ENCODE peak calls at places on chromosome 3, in six cellular contexts. One of them, this sample, is unnamed.

GRCh38 chr3:34727700-34728099 is 911.6 kb upstream of the ARPP21 start:
- DNase-seq in IMR-90: no peak
- DNase-seq in CD8-positive, alpha-beta T cell: no peak
- DNase-seq in astrocyte of the spinal cord: no peak
- DNase-seq in lower lobe of right lung: no peak
- DNase-seq in HepG2: peak
- DNase-seq in this sample: no peak

GRCh38 chr3:63611382-63611781 is 41.1 kb upstream of the SNTN start:
- DNase-seq in HepG2: no peak
- DNase-seq in lower lobe of right lung: no peak
- DNase-seq in IMR-90: no peak
- DNase-seq in CD8-positive, alpha-beta T cell: no peak
- DNase-seq in astrocyte of the spinal cord: no peak
- DNase-seq in this sample: no peak

GRCh38 chr3:123728014-123728413 is 143.2 kb upstream of the HACD2 start:
- DNase-seq in astrocyte of the spinal cord: peak
- DNase-seq in lower lobe of right lung: no peak
- DNase-seq in IMR-90: peak
- DNase-seq in CD8-positive, alpha-beta T cell: no peak
- DNase-seq in HepG2: no peak
- DNase-seq in this sample: no peak

GRCh38 chr3:118369892-118370491 is 664.7 kb downstream of the IGSF11 start:
- DNase-seq in HepG2: no peak
- DNase-seq in astrocyte of the spinal cord: no peak
- DNase-seq in lower lobe of right lung: no peak
- DNase-seq in IMR-90: no peak
- DNase-seq in CD8-positive, alpha-beta T cell: no peak
- DNase-seq in this sample: no peak

GRCh38 chr3:73624363-73625123 is at the start of gene PDZRN3:
- DNase-seq in CD8-positive, alpha-beta T cell: no peak
- DNase-seq in astrocyte of the spinal cord: peak
- DNase-seq in lower lobe of right lung: peak
- DNase-seq in HepG2: no peak
- DNase-seq in IMR-90: peak
- DNase-seq in this sample: no peak

GRCh38 chr3:195550723-195551122 is 7.6 kb upstream of the PPP1R2 start:
- DNase-seq in lower lobe of right lung: no peak
- DNase-seq in IMR-90: no peak
- DNase-seq in astrocyte of the spinal cord: peak
- DNase-seq in CD8-positive, alpha-beta T cell: peak
- DNase-seq in HepG2: peak
- DNase-seq in this sample: no peak

GRCh38 chr3:72214065-72215048 is 429.4 kb upstream of the PROK2 start:
- DNase-seq in lower lobe of right lung: no peak
- DNase-seq in HepG2: no peak
- DNase-seq in CD8-positive, alpha-beta T cell: no peak
- DNase-seq in astrocyte of the spinal cord: no peak
- DNase-seq in IMR-90: no peak
- DNase-seq in this sample: no peak

GRCh38 chr3:52498134-52499054 is 3.3 kb downstream of the STAB1 start:
- DNase-seq in lower lobe of right lung: peak
- DNase-seq in astrocyte of the spinal cord: peak
- DNase-seq in CD8-positive, alpha-beta T cell: no peak
- DNase-seq in HepG2: no peak
- DNase-seq in IMR-90: peak
- DNase-seq in this sample: peak

GRCh38 chr3:29759021-29759359 is 478.1 kb downstream of the RBMS3 start:
- DNase-seq in lower lobe of right lung: no peak
- DNase-seq in astrocyte of the spinal cord: no peak
- DNase-seq in HepG2: no peak
- DNase-seq in IMR-90: peak
- DNase-seq in CD8-positive, alpha-beta T cell: no peak
- DNase-seq in this sample: no peak

GRCh38 chr3:136979684-136980083 is 21.9 kb downstream of the IL20RB start:
- DNase-seq in HepG2: no peak
- DNase-seq in astrocyte of the spinal cord: peak
- DNase-seq in IMR-90: peak
- DNase-seq in lower lobe of right lung: no peak
- DNase-seq in CD8-positive, alpha-beta T cell: no peak
- DNase-seq in this sample: no peak

GRCh38 chr3:123086110-123086642 is 19.4 kb downstream of the PDIA5 start:
- DNase-seq in lower lobe of right lung: no peak
- DNase-seq in HepG2: no peak
- DNase-seq in CD8-positive, alpha-beta T cell: no peak
- DNase-seq in astrocyte of the spinal cord: no peak
- DNase-seq in IMR-90: peak
- DNase-seq in this sample: no peak

GRCh38 chr3:104982130-104982529 is 384.6 kb upstream of the ALCAM start:
- DNase-seq in HepG2: no peak
- DNase-seq in IMR-90: no peak
- DNase-seq in CD8-positive, alpha-beta T cell: no peak
- DNase-seq in astrocyte of the spinal cord: no peak
- DNase-seq in lower lobe of right lung: no peak
- DNase-seq in this sample: no peak

GRCh38 chr3:171028025-171028778 is 1.7 kb upstream of the SLC2A2 start:
- DNase-seq in lower lobe of right lung: peak
- DNase-seq in CD8-positive, alpha-beta T cell: peak
- DNase-seq in IMR-90: peak
- DNase-seq in HepG2: peak
- DNase-seq in astrocyte of the spinal cord: peak
- DNase-seq in this sample: no peak

GRCh38 chr3:45528429-45528828 is 66.1 kb upstream of the LIMD1 start:
- DNase-seq in lower lobe of right lung: no peak
- DNase-seq in astrocyte of the spinal cord: no peak
- DNase-seq in IMR-90: peak
- DNase-seq in CD8-positive, alpha-beta T cell: no peak
- DNase-seq in HepG2: no peak
- DNase-seq in this sample: no peak

GRCh38 chr3:24086597-24087369 is 141.7 kb downstream of the NR1D2 start:
- DNase-seq in astrocyte of the spinal cord: peak
- DNase-seq in HepG2: peak
- DNase-seq in CD8-positive, alpha-beta T cell: no peak
- DNase-seq in IMR-90: no peak
- DNase-seq in lower lobe of right lung: no peak
- DNase-seq in this sample: no peak

GRCh38 chr3:10782011-10782410 is 34.0 kb upstream of the SLC6A11 start:
- DNase-seq in IMR-90: no peak
- DNase-seq in lower lobe of right lung: no peak
- DNase-seq in HepG2: no peak
- DNase-seq in astrocyte of the spinal cord: no peak
- DNase-seq in CD8-positive, alpha-beta T cell: no peak
- DNase-seq in this sample: no peak

GRCh38 chr3:49675912-49676311 is 1.8 kb downstream of the APEH start:
- DNase-seq in HepG2: no peak
- DNase-seq in IMR-90: no peak
- DNase-seq in lower lobe of right lung: no peak
- DNase-seq in CD8-positive, alpha-beta T cell: no peak
- DNase-seq in astrocyte of the spinal cord: no peak
- DNase-seq in this sample: no peak

GRCh38 chr3:49671291-49672288 is 2.6 kb upstream of the APEH start:
- DNase-seq in astrocyte of the spinal cord: peak
- DNase-seq in lower lobe of right lung: peak
- DNase-seq in HepG2: peak
- DNase-seq in IMR-90: peak
- DNase-seq in CD8-positive, alpha-beta T cell: peak
- DNase-seq in this sample: no peak

GRCh38 chr3:49673131-49673714 is 928 bp upstream of the APEH start:
- DNase-seq in HepG2: peak
- DNase-seq in astrocyte of the spinal cord: no peak
- DNase-seq in IMR-90: no peak
- DNase-seq in CD8-positive, alpha-beta T cell: no peak
- DNase-seq in lower lobe of right lung: no peak
- DNase-seq in this sample: no peak

GRCh38 chr3:49673715-49674490 is at the start of gene APEH:
- DNase-seq in astrocyte of the spinal cord: peak
- DNase-seq in IMR-90: peak
- DNase-seq in HepG2: peak
- DNase-seq in lower lobe of right lung: peak
- DNase-seq in CD8-positive, alpha-beta T cell: peak
- DNase-seq in this sample: peak

DNA sequence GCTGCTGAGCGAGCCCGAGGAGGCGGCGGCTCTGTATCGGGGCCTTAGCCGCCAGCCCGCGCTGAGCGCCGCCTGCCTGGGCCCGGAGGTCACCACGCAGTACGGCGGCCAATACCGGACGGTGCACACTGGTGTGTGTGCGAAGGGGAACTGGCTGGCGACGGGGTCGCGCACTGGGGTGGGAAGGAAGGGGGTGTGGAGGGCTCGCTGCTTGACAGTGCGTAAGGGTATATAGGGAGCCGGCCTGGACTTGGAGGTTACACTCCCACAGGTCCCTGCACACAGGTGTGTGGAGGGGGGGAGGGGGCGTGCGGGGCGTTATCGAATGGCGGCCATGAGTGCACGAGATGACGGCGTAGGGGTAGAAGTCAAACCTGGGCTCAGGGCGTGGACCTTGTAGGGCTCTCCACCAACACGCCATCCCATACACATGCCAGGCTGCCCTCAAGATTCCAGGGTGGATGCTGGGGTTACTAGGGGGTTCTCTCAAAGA is 386 bp downstream of the APEH start:
- DNase-seq in lower lobe of right lung: no peak
- DNase-seq in astrocyte of the spinal cord: no peak
- DNase-seq in CD8-positive, alpha-beta T cell: no peak
- DNase-seq in HepG2: no peak
- DNase-seq in IMR-90: no peak
- DNase-seq in this sample: no peak
- TF ChIP-seq CTCF in lower lobe of right lung: no peak
- TF ChIP-seq CTCF in astrocyte of the spinal cord: no peak
- TF ChIP-seq CTCF in CD8-positive, alpha-beta T cell: no peak
- TF ChIP-seq CTCF in HepG2: peak
- TF ChIP-seq CTCF in IMR-90: peak
- TF ChIP-seq CTCF in this sample: no peak

DNA sequence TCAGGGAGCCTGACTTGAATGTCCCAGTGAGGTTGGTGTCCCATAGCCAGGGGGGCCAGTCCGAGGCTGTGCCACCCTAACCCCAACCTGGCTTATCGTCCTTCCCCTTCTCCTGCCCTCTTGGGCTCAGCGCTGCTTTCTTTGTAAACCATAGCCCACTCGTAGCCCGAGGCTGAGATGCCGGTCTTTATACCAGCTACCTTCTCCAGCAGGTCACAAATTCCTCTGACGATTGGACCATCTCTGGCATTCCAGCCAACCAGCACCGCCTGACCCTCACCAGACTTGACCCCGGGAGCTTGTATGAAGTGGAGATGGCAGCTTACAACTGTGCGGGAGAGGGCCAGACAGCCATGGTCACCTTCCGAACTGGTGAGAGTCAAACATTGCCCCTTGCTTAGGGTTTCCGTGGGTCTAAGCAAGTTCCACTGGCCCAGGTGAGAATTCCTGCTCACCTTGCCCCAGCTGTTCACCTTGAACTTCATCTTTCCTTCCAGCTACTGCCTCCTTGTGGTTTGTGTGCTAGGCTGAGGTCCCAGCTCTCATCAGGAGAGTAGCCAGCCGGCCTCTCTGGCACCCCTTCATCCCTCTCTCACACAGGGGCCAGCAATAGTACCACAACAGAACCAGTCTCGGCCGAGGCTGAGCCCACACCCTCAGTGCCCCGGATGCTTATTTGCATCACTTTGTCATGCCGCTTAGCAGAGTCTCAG is 66.7 kb downstream of the BOC start:
- DNase-seq in IMR-90: no peak
- DNase-seq in astrocyte of the spinal cord: no peak
- DNase-seq in CD8-positive, alpha-beta T cell: no peak
- DNase-seq in lower lobe of right lung: no peak
- DNase-seq in HepG2: no peak
- DNase-seq in this sample: no peak
- TF ChIP-seq CTCF in IMR-90: no peak
- TF ChIP-seq CTCF in astrocyte of the spinal cord: peak
- TF ChIP-seq CTCF in CD8-positive, alpha-beta T cell: no peak
- TF ChIP-seq CTCF in lower lobe of right lung: no peak
- TF ChIP-seq CTCF in HepG2: peak
- TF ChIP-seq CTCF in this sample: no peak

DNA sequence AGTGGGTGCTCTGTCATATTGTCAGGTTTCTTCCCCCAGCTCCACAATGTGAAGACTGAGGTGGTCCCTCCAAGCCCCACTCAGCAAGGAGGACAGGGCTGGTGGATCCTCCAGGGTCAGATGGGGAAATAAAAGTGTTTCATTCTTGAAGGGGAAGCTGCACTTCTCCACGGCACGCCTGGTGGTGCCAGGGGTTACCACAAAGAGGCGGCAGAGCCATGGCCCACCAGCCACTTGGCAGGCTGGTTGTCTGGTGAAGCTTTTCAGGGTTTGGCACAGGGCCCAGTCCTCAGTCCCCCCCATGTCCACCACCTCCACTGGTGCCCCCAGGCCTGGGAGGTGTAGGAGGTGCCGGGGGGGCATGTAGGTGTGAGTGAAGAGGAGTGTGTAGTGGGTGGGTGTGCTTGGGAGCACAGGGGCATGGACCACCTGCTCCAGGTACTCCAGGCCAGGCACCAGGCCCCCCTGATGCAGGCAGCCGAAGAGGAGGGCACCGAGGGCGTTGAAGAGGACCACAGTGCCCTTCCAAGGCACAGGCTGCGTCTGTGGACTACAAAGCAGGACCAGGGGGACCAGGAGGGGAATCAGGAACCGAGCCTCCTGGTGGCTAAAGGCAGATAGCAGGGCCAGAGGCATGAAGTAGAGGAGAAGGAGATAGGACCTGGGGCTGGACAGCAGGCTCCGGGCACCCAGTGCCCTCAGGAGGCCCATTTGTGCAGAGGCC is 5.0 kb upstream of the NCBP2 start:
- DNase-seq in HepG2: no peak
- DNase-seq in CD8-positive, alpha-beta T cell: no peak
- DNase-seq in IMR-90: no peak
- DNase-seq in astrocyte of the spinal cord: no peak
- DNase-seq in lower lobe of right lung: no peak
- DNase-seq in this sample: no peak
- TF ChIP-seq CTCF in HepG2: peak
- TF ChIP-seq CTCF in CD8-positive, alpha-beta T cell: no peak
- TF ChIP-seq CTCF in IMR-90: peak
- TF ChIP-seq CTCF in astrocyte of the spinal cord: peak
- TF ChIP-seq CTCF in lower lobe of right lung: no peak
- TF ChIP-seq CTCF in this sample: no peak

GRCh38 chr3:147945968-147946519 is 536.9 kb downstream of the ZIC1 start:
- DNase-seq in IMR-90: peak
- DNase-seq in astrocyte of the spinal cord: peak
- DNase-seq in HepG2: peak
- DNase-seq in CD8-positive, alpha-beta T cell: no peak
- DNase-seq in lower lobe of right lung: no peak
- DNase-seq in this sample: no peak
- TF ChIP-seq CTCF in IMR-90: peak
- TF ChIP-seq CTCF in astrocyte of the spinal cord: peak
- TF ChIP-seq CTCF in HepG2: peak
- TF ChIP-seq CTCF in CD8-positive, alpha-beta T cell: no peak
- TF ChIP-seq CTCF in lower lobe of right lung: peak
- TF ChIP-seq CTCF in this sample: no peak

This sample was measured in CD14-positive monocyte.